ENCODE peak calls at places on chromosomes 11 and 22, in six cellular contexts. A is HepG2, I is H1, T is GM12892, M is K562, L is GM12878. Q is an unnamed sample.

GRCh38 chr22:44496844-44497217 is 1.2 kb downstream of the RTL6 start:
- DNase-seq in A (no peak), I (no peak), T (no peak), M (no peak), L (no peak), Q (no peak)

GRCh38 chr22:36659762-36660509 is 43.6 kb downstream of the CACNG2 start:
- DNase-seq in A (peak), I (no peak), T (peak), M (peak), L (no peak), Q (no peak)

GRCh38 chr11:34501962-34502361 is 11.6 kb downstream of the ELF5 start:
- DNase-seq in A (no peak), I (no peak), T (no peak), M (no peak), L (no peak), Q (no peak)

GRCh38 chr22:50579752-50580151 is 1.5 kb upstream of the CPT1B start:
- DNase-seq in A (no peak), I (no peak), T (no peak), M (no peak), L (no peak), Q (no peak)

GRCh38 chr11:69860796-69861445 is 41.7 kb upstream of the FGF3 start:
- DNase-seq in A (no peak), I (no peak), T (no peak), M (no peak), L (no peak), Q (no peak)

GRCh38 chr22:27474711-27475547 is 326.6 kb downstream of the MN1 start:
- DNase-seq in A (no peak), I (peak), T (no peak), M (no peak), L (no peak), Q (no peak)

GRCh38 chr11:9688716-9689511 is 25.0 kb downstream of the SWAP70 start:
- DNase-seq in A (no peak), I (no peak), T (no peak), M (no peak), L (peak), Q (no peak)

GRCh38 chr22:19658057-19658966 is 56.0 kb upstream of the SEPTIN5 start:
- DNase-seq in A (no peak), I (no peak), T (no peak), M (no peak), L (no peak), Q (no peak)

DNA sequence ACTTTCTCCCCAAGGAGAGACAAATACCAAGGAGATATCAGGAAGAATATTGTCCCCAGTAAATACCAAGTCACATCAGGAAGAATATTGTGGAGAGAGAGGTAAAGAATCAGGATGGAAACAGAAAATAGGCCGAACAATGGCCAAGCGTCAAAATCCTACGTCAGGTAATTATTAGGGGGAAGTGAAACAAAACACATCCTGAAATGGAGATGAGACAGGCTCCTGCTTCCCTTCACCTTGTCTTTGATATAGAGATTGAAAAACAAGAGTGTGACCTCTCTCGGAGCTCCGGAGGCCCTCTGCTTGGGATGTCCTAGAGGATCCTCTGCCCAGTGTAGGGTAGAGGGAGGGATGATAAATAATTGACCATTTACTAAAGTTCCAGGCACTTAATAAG is 27.4 kb upstream of the IZUMO1R start:
- DNase-seq in A (no peak), I (no peak), T (no peak), M (no peak), L (no peak), Q (no peak)
- TF ChIP-seq POLR2AphosphoS5 in A (no peak), I (no peak), T (no peak), M (no peak), L (no peak), Q (no peak)

DNA sequence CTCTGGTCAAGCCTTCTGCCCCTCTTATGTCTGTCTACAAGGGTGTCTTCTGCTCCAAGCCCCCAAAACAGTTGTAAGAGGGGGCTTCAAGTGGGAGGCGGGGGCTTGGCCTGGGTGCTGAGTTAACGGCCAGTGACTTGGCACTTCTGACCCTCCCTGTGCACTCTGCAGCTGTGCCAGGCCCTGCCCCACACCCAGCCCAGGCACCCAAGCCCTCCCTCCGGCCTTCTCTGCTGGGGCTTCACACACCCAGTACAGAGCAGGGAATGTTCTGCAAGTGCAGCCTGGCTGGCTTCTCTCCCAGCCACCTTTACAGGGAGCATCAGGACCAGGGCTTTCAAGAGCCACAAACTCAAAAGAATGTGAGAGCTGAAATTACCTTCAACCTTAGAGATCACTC is 3.8 kb downstream of the TMEM121B start:
- DNase-seq in A (no peak), I (no peak), T (no peak), M (no peak), L (no peak), Q (no peak)
- TF ChIP-seq TAF1 in A (no peak), I (no peak), T (no peak), M (no peak), L (no peak), Q (no peak)

GRCh38 chr22:46267431-46268279 is at the start of gene TTC38:
- DNase-seq in A (peak), I (peak), T (peak), M (peak), L (no peak), Q (peak)
- TF ChIP-seq POLR2A in A (peak), I (no peak), T (peak), M (peak), L (peak), Q (no peak)

GRCh38 chr11:118790357-118791014 is 478 bp downstream of the DDX6 start:
- DNase-seq in A (peak), I (no peak), T (peak), M (no peak), L (peak), Q (peak)

GRCh38 chr11:118791961-118792578 is 1.1 kb upstream of the DDX6 start:
- DNase-seq in A (no peak), I (no peak), T (peak), M (peak), L (no peak), Q (peak)

GRCh38 chr11:118792642-118793124 is 1.7 kb upstream of the DDX6 start:
- DNase-seq in A (peak), I (peak), T (peak), M (peak), L (peak), Q (peak)

GRCh38 chr11:118791015-118791960 is at the start of gene DDX6:
- DNase-seq in A (peak), I (peak), T (peak), M (peak), L (peak), Q (peak)

GRCh38 chr11:118789501-118790356 is 1.2 kb downstream of the DDX6 start:
- DNase-seq in A (no peak), I (no peak), T (no peak), M (peak), L (peak), Q (no peak)
- TF ChIP-seq POLR2AphosphoS5 in A (no peak), I (no peak), T (no peak), M (no peak), L (no peak), Q (no peak)

GRCh38 chr22:22855085-22855484 is 32.5 kb upstream of the IGLL5 start:
- DNase-seq in A (no peak), I (no peak), T (no peak), M (no peak), L (no peak), Q (no peak)

GRCh38 chr22:22854466-22854865 is 33.1 kb upstream of the IGLL5 start:
- DNase-seq in A (no peak), I (no peak), T (no peak), M (no peak), L (no peak), Q (no peak)

GRCh38 chr22:22856364-22856763 is 31.3 kb upstream of the IGLL5 start:
- DNase-seq in A (no peak), I (no peak), T (no peak), M (no peak), L (no peak), Q (no peak)

GRCh38 chr22:22856885-22857606 is 30.6 kb upstream of the IGLL5 start:
- DNase-seq in A (no peak), I (no peak), T (no peak), M (no peak), L (no peak), Q (no peak)

GRCh38 chr22:22855617-22856308 is 31.9 kb upstream of the IGLL5 start:
- DNase-seq in A (peak), I (no peak), T (no peak), M (peak), L (no peak), Q (peak)
- TF ChIP-seq TAF1 in A (no peak), I (no peak), T (no peak), M (no peak), L (no peak), Q (no peak)

GRCh38 chr11:57426754-57427691 is at the start of gene SLC43A3:
- DNase-seq in A (peak), I (peak), T (peak), M (peak), L (peak), Q (peak)
- TF ChIP-seq POLR2A in A (no peak), I (peak), T (peak), M (peak), L (peak), Q (peak)

GRCh38 chr22:30947163-30947820 is 21.3 kb downstream of the MORC2 start:
- DNase-seq in A (no peak), I (no peak), T (no peak), M (no peak), L (no peak), Q (no peak)
- TF ChIP-seq POLR2AphosphoS5 in A (no peak), I (no peak), T (no peak), M (no peak), L (no peak), Q (no peak)